ENCODE peak calls at places on chromosomes 12 and 14, in four cellular contexts. X, Z, G and R are unnamed samples.

GRCh38 chr12:96907681-96908163 is 665 bp downstream of the NEDD1 start:
- DNase-seq in G (peak), X (peak), Z (peak), R (no peak)

GRCh38 chr12:80567391-80567790 is 123.4 kb downstream of the PTPRQ start:
- DNase-seq in G (no peak), Z (no peak), X (no peak), R (no peak)

GRCh38 chr12:61213646-61214045 is 1046.6 kb upstream of the USP15 start:
- DNase-seq in G (no peak), Z (no peak), X (no peak), R (no peak)

GRCh38 chr12:128644664-128645296 is 179.0 kb downstream of the SLC15A4 start:
- DNase-seq in G (peak), Z (peak), X (peak), R (no peak)

GRCh38 chr12:34395056-34396005 is 373.0 kb downstream of the ALG10 start:
- DNase-seq in G (peak), X (no peak), Z (no peak), R (no peak)

GRCh38 chr12:103495783-103496456 is at the start of gene C12orf42:
- DNase-seq in X (no peak), G (peak), Z (no peak), R (peak)

GRCh38 chr14:87252103-87252502 is 740.9 kb downstream of the GALC start:
- DNase-seq in Z (no peak), G (no peak), X (no peak), R (no peak)

GRCh38 chr14:55221186-55221585 is 29.8 kb upstream of the DLGAP5 start:
- DNase-seq in X (no peak), Z (no peak), G (no peak), R (no peak)

GRCh38 chr12:105547786-105548185 is 217.3 kb downstream of the C12orf75 start:
- DNase-seq in X (no peak), Z (no peak), G (no peak), R (no peak)

GRCh38 chr14:68392393-68393085 is 400.3 kb downstream of the ZFP36L1 start:
- DNase-seq in Z (peak), X (no peak), G (no peak), R (no peak)

GRCh38 chr12:50112456-50113218 is 601 bp downstream of the COX14 start:
- DNase-seq in Z (peak), G (peak), X (peak), R (no peak)

GRCh38 chr12:31267966-31268365 is 58.0 kb downstream of the SINHCAF start:
- DNase-seq in X (no peak), Z (no peak), G (no peak), R (no peak)

GRCh38 chr12:67650127-67650495 is 1.6 kb downstream of the DYRK2 start:
- DNase-seq in X (no peak), G (peak), Z (no peak), R (no peak)

GRCh38 chr12:64053117-64053516 is 169.0 kb downstream of the KICS2 start:
- DNase-seq in Z (no peak), X (no peak), G (no peak), R (no peak)

GRCh38 chr12:34343345-34343744 is 321.0 kb downstream of the ALG10 start:
- DNase-seq in G (peak), Z (no peak), X (no peak), R (no peak)

GRCh38 chr12:93089805-93090569 is 160.9 kb upstream of the EEA1 start:
- DNase-seq in Z (no peak), G (no peak), X (peak), R (no peak)

GRCh38 chr12:30816742-30817465 is 62.2 kb upstream of the CAPRIN2 start:
- DNase-seq in Z (no peak), X (no peak), G (no peak), R (no peak)

GRCh38 chr14:99188721-99189120 is 83.3 kb downstream of the BCL11B start:
- DNase-seq in Z (no peak), X (peak), G (peak), R (no peak)

GRCh38 chr12:88628856-88629509 is 48.7 kb upstream of the KITLG start:
- DNase-seq in Z (no peak), X (no peak), G (peak), R (no peak)

GRCh38 chr14:22981090-22982012 is 1.0 kb downstream of the AJUBA start:
- DNase-seq in G (peak), Z (no peak), X (no peak), R (no peak)

GRCh38 chr12:67892289-67892688 is 97.0 kb upstream of the IFNG-AS1 start:
- DNase-seq in Z (no peak), G (peak), X (no peak), R (no peak)

GRCh38 chr14:93137864-93138263 is 22.1 kb upstream of the ITPK1 start:
- DNase-seq in Z (peak), X (peak), G (peak), R (no peak)

GRCh38 chr14:37599527-37600368 is 4.3 kb downstream of the TTC6 start:
- DNase-seq in X (no peak), G (no peak), Z (no peak), R (no peak)

GRCh38 chr12:108312885-108313203 is 26.3 kb downstream of the CMKLR1 start:
- DNase-seq in X (no peak), G (peak), Z (peak), R (no peak)

GRCh38 chr14:68633131-68633991 is 159.5 kb downstream of the ZFP36L1 start:
- DNase-seq in Z (no peak), X (no peak), G (no peak), R (no peak)

GRCh38 chr12:51970904-51971646 is 19.6 kb downstream of the ACVR1B start:
- DNase-seq in Z (peak), X (peak), G (peak), R (peak)

GRCh38 chr14:41607966-41608663 is 1.4 kb downstream of the LRFN5 start:
- DNase-seq in Z (no peak), G (no peak), X (no peak), R (no peak)

GRCh38 chr12:107807471-107808150 is 33.1 kb downstream of the ASCL4 start:
- DNase-seq in Z (no peak), G (no peak), X (no peak), R (no peak)

GRCh38 chr12:124328116-124328515 is 33.2 kb downstream of the RFLNA start:
- DNase-seq in X (no peak), Z (no peak), G (no peak), R (no peak)

GRCh38 chr12:132772551-132772950 is 10.9 kb upstream of the ANKLE2 start:
- DNase-seq in G (no peak), X (no peak), Z (no peak), R (no peak)

GRCh38 chr12:80864046-80864735 is 73.5 kb downstream of the LIN7A start:
- DNase-seq in X (no peak), G (no peak), Z (no peak), R (no peak)

GRCh38 chr12:58925111-58925732 is 4.9 kb upstream of the LRIG3 start:
- DNase-seq in X (no peak), G (no peak), Z (no peak), R (no peak)

GRCh38 chr12:131983026-131983425 is 33.3 kb downstream of the EP400 start:
- DNase-seq in X (no peak), G (no peak), Z (no peak), R (no peak)

GRCh38 chr12:25372969-25373368 is 122.2 kb upstream of the KRAS start:
- DNase-seq in G (no peak), X (no peak), Z (no peak), R (no peak)

GRCh38 chr12:49565119-49565955 is 2.6 kb downstream of the MCRS1 start:
- DNase-seq in X (no peak), G (no peak), Z (no peak), R (no peak)

GRCh38 chr12:89351489-89352241 is 636 bp downstream of the DUSP6 start:
- DNase-seq in X (no peak), G (peak), Z (no peak), R (no peak)

GRCh38 chr12:366820-367219 is 22.3 kb downstream of the KDM5A start:
- DNase-seq in X (no peak), G (no peak), Z (no peak), R (no peak)

GRCh38 chr12:18476866-18477265 is 215.5 kb downstream of the PIK3C2G start:
- DNase-seq in Z (no peak), G (no peak), X (no peak), R (no peak)

GRCh38 chr12:50111417-50111692 is 681 bp upstream of the COX14 start:
- DNase-seq in G (no peak), X (no peak), Z (no peak), R (no peak)

DNA sequence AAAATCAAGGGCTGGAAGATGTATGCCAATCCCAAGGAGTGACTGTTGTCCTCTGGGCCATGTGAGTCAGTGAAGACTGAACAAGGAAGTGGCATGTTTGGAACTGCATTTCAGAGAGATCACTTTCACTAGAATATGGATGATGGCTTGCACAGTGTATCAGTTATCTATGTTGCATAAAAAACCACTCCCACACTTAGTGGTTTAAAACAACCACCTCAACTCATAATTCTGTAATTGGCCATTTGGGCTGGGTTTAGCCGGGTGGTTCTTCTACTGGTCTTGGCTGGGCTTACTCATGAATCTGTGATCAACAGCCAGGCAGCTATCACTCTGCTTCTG is 15.4 kb downstream of the BDKRB1 start:
- DNase-seq in G (no peak), X (no peak), Z (no peak), R (no peak)
- TF ChIP-seq ZBTB33 in G (no peak), X (no peak), Z (no peak), R (no peak)

GRCh38 chr12:53425515-53426150 is 2.0 kb downstream of the AMHR2 start:
- DNase-seq in X (no peak), Z (no peak), G (no peak), R (no peak)

GRCh38 chr12:53431187-53431586 is 7.5 kb downstream of the AMHR2 start:
- DNase-seq in G (no peak), X (no peak), Z (no peak), R (no peak)

GRCh38 chr12:53428741-53429140 is 5.1 kb downstream of the AMHR2 start:
- DNase-seq in Z (no peak), X (no peak), G (no peak), R (no peak)

GRCh38 chr12:53430116-53430515 is 6.5 kb downstream of the AMHR2 start:
- DNase-seq in X (no peak), G (no peak), Z (no peak), R (no peak)

DNA sequence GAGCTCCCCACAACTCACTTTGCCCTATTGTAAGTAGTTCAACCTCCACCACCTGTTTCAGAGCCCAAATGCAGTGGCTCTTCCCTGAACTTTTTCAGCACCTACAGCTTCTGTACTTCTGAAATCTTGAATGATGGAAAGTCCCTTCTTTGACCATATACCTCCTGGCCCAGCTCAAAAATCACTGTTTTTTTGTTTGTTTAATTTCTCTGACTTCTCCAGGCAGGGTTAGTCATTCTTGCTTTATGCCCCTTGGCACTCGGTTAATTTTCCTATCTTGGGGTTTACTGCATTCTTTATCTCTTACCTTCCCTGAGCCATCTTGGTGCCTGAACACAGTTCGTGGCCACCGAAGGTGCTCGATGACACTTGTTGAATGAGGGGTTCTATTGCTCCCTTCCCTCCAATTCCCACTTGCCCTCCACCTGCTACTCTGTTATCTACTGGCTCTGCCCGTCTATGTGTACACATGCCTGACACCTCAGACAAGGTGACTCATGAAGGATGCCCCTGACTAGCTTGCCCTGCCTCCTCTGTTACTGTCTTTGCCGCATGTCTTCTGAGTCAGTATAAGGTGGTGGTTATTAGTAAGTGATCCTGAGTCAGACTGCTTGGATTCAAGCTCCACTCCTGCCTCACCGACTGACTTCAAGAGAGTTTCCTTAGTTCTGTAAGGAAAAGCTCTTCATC is 4.4 kb downstream of the AMHR2 start:
- DNase-seq in X (peak), G (no peak), Z (no peak), R (no peak)
- TF ChIP-seq GABPA in X (no peak), G (no peak), Z (no peak), R (no peak)

GRCh38 chr14:105204206-105204930 is 23.3 kb upstream of the NUDT14 start:
- DNase-seq in G (no peak), Z (no peak), X (no peak), R (no peak)
- TF ChIP-seq ZBTB33 in G (no peak), Z (no peak), X (no peak), R (no peak)

GRCh38 chr14:100818221-100818699 is 7.7 kb upstream of the MEG3 start:
- DNase-seq in X (no peak), G (no peak), Z (peak), R (no peak)
- TF ChIP-seq GABPA in X (no peak), G (no peak), Z (no peak), R (no peak)

DNA sequence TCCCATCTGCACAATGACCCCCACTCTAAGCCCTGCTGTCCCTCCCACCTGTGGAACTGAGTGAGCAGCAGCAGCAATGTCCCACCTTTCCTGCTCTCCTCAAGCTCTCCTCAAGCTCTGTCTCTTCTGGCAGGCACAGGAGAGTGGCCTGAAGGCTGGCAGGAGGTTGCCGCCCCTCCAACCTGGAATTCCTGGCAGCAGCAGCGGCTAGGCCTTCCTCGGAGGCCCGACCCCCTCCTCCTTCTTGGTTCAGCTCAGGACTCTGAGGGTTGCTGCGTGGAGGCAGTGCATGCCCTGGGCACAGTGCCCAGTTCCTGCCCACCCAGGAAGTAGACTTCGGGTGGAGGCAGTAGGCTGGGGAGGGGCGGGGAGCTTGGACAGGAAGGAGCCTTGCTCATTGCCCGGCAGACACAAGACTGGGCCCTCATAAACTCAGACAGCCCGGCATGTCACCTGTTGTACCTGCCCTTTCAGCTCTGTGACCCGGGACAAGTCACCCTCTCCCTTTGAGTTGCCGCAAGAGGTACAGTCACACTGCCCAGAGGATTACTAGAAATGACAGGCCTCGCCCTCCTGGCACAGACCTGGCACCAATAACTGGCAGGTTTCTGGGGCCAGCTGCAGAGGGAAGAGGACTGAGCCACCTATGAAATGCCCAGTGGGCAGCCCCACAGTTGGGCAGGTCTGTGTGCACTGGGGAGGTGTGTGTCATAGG is 2.1 kb upstream of the SERPINA1 start:
- DNase-seq in G (no peak), Z (no peak), X (no peak), R (no peak)
- TF ChIP-seq ZBTB33 in G (no peak), Z (no peak), X (no peak), R (no peak)

DNA sequence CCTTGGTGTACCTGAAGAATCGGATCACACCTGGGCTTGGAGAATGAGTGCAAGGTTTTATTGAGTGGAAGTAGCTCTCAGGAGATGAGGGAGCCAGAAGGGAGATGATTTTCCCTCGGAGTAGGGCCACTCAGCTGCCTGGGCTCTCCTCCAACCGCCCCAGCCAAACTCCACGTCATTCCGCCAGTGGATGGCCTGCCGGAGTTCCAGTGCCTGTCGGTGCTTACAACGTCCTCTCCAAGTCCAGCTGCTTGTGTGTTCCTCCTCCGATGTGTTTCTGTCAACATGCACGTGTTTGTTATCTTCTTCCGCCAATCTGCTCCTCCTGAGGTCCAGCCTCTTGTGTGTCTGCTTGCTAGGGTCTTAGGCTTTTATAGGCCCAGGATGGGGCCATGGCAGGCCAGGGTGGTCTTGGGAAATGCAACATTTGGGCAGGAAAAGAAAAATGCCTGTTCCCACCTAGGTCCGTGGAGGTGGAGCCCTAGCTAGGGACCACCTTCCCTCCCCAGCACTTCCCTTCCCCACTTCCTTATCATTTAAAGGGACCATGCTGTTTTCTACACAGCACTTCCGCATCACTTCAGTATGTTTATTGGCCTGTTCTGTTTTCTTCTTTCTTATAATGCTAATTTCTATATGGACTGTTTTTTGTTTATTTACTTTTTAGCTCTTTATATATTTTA is 343.2 kb downstream of the PDZRN4 start:
- DNase-seq in Z (no peak), X (no peak), G (no peak), R (no peak)
- TF ChIP-seq GABPA in Z (no peak), X (no peak), G (no peak), R (no peak)

GRCh38 chr12:1531654-1532366 is 62.6 kb downstream of the FBXL14 start:
- DNase-seq in G (no peak), Z (no peak), X (no peak), R (peak)
- TF ChIP-seq ZBTB33 in G (no peak), Z (no peak), X (no peak), R (no peak)

DNA sequence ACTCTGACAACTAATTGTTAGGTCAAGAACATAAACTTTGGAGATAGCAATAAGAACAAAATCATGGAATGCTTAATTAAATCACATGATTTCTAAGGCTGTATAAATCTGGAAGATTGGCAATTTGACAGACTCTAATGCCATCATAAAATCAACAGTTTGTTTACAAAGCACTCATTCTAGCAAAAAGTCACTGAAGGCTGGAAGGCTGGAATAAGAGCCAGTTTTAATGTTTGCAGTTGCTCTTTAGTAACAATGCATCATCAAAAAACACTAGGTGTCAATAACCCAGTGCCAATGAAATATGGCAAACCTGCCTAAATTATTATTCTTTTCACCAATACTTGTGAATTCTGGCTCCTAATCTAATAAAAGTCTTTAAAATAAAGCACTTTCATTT is 65.0 kb downstream of the NUMB start:
- DNase-seq in X (no peak), Z (no peak), G (no peak), R (no peak)
- TF ChIP-seq GABPA in X (no peak), Z (no peak), G (no peak), R (no peak)